ENCODE peak calls at places on chromosomes 16 and 17, in four cellular contexts. D, Y, U and T are unnamed samples.

GRCh38 chr16:83971165-83972130 is 3.4 kb downstream of the NECAB2 start:
- DNase-seq in D (peak), Y (no peak), U (no peak), T (no peak)

GRCh38 chr17:1647802-1648581 is 1.7 kb downstream of the RILP start:
- DNase-seq in D (peak), Y (peak), U (no peak), T (no peak)

GRCh38 chr16:85847036-85847435 is 47.5 kb downstream of the COX4I1 start:
- DNase-seq in D (no peak), Y (no peak), U (no peak), T (no peak)

GRCh38 chr16:74224828-74225227 is 71.8 kb upstream of the PSMD7 start:
- DNase-seq in D (no peak), Y (peak), U (peak), T (no peak)

GRCh38 chr16:26765087-26765486 is 301.6 kb upstream of the C16orf82 start:
- DNase-seq in D (peak), Y (no peak), U (peak), T (no peak)

GRCh38 chr16:27972500-27972899 is 91.0 kb downstream of the GSG1L start:
- DNase-seq in D (peak), Y (peak), U (peak), T (peak)

GRCh38 chr16:69253796-69254426 is 57.2 kb upstream of the VPS4A start:
- DNase-seq in D (no peak), Y (peak), U (peak), T (peak)

GRCh38 chr16:9082422-9082821 is 9.0 kb upstream of the HAPSTR1 start:
- DNase-seq in D (no peak), Y (no peak), U (no peak), T (no peak)

GRCh38 chr17:29138184-29138955 is 41.8 kb downstream of the MYO18A start:
- DNase-seq in D (no peak), Y (no peak), U (no peak), T (no peak)

GRCh38 chr17:75181608-75182318 is 996 bp downstream of the SUMO2 start:
- DNase-seq in D (peak), Y (no peak), U (peak), T (peak)

GRCh38 chr17:59311051-59311468 is 20.4 kb upstream of the YPEL2 start:
- DNase-seq in D (peak), Y (peak), U (peak), T (peak)

GRCh38 chr17:7436556-7437368 is 1.5 kb downstream of the TMEM102 start:
- DNase-seq in D (peak), Y (peak), U (peak), T (peak)

GRCh38 chr17:40459646-40460584 is 16.7 kb downstream of the IGFBP4 start:
- DNase-seq in D (no peak), Y (no peak), U (no peak), T (no peak)

GRCh38 chr17:44363613-44364159 is at the start of gene FAM171A2:
- DNase-seq in D (peak), Y (peak), U (peak), T (peak)

GRCh38 chr16:89048087-89048729 is 45.4 kb upstream of the ACSF3 start:
- DNase-seq in D (peak), Y (no peak), U (no peak), T (no peak)

GRCh38 chr16:65679785-65680184 is 557.9 kb upstream of the CDH11 start:
- DNase-seq in D (no peak), Y (no peak), U (no peak), T (no peak)

GRCh38 chr17:61379457-61380216 is 20.0 kb upstream of the TBX2 start:
- DNase-seq in D (no peak), Y (no peak), U (no peak), T (no peak)

GRCh38 chr17:45098869-45099616 is 33.3 kb downstream of the PLCD3 start:
- DNase-seq in D (peak), Y (peak), U (peak), T (peak)

GRCh38 chr17:45975640-45976295 is 23.3 kb upstream of the STH start:
- DNase-seq in D (no peak), Y (no peak), U (no peak), T (no peak)

GRCh38 chr16:74034862-74035261 is 261.8 kb upstream of the PSMD7 start:
- DNase-seq in D (peak), Y (peak), U (peak), T (no peak)

GRCh38 chr17:79093270-79093669 is 18.6 kb downstream of the ENGASE start:
- DNase-seq in D (no peak), Y (no peak), U (no peak), T (no peak)

GRCh38 chr16:75188832-75189477 is 18.0 kb downstream of the CTRB2 start:
- DNase-seq in D (no peak), Y (no peak), U (no peak), T (no peak)

GRCh38 chr17:50267074-50267841 is 7.0 kb upstream of the TMEM92 start:
- DNase-seq in D (no peak), Y (peak), U (no peak), T (no peak)

GRCh38 chr17:64150237-64151015 is 20.5 kb upstream of the ERN1 start:
- DNase-seq in D (no peak), Y (peak), U (peak), T (no peak)

GRCh38 chr17:66711936-66712335 is 123.0 kb upstream of the CACNG5 start:
- DNase-seq in D (no peak), Y (no peak), U (peak), T (no peak)

GRCh38 chr16:85018529-85019236 is 7.3 kb upstream of the ZDHHC7 start:
- DNase-seq in D (no peak), Y (no peak), U (no peak), T (no peak)

GRCh38 chr17:76700627-76701470 is 9.9 kb downstream of the MXRA7 start:
- DNase-seq in D (peak), Y (peak), U (peak), T (peak)

GRCh38 chr17:6361733-6362132 is 73.2 kb downstream of the AIPL1 start:
- DNase-seq in D (peak), Y (no peak), U (peak), T (peak)

GRCh38 chr17:59056857-59057256 is 49.8 kb downstream of the TRIM37 start:
- DNase-seq in D (no peak), Y (no peak), U (no peak), T (no peak)

GRCh38 chr16:30510392-30510938 is 15.9 kb downstream of the ZNF768 start:
- DNase-seq in D (no peak), Y (no peak), U (no peak), T (no peak)

GRCh38 chr17:83179811-83180210 is 100.4 kb downstream of the METRNL start:
- DNase-seq in D (no peak), Y (no peak), U (no peak), T (no peak)